ENCODE peak calls at places on chromosomes 1 and 21, in nine cellular contexts. O, I, B, L, U, V, X, N and Z are unnamed samples. For H3K27me3, the result is how much of the 10 kb centered on the place peaks cover.

GRCh38 chr1:163263818-163264217 is 57.9 kb upstream of the NUF2 start:
- DNase-seq in I (no peak), B (no peak), V (no peak), N (no peak), L (no peak), U (no peak), X (no peak), O (no peak), Z (no peak)

GRCh38 chr1:97143236-97143882 is 421.8 kb downstream of the PTBP2 start:
- DNase-seq in U (no peak), L (no peak), V (no peak), X (no peak), O (no peak), B (no peak), N (no peak), I (no peak), Z (no peak)

GRCh38 chr1:117579221-117579906 is 26.5 kb upstream of the TENT5C start:
- DNase-seq in B (no peak), U (no peak), O (no peak), V (no peak), N (no peak), I (no peak), L (no peak), X (no peak), Z (no peak)

GRCh38 chr1:7000720-7001119 is 215.5 kb downstream of the CAMTA1 start:
- DNase-seq in B (no peak), X (peak), U (no peak), N (no peak), O (no peak), I (no peak), V (no peak), L (no peak), Z (no peak)

GRCh38 chr1:233566886-233567285 is 47.0 kb upstream of the KCNK1 start:
- DNase-seq in B (no peak), X (no peak), N (no peak), I (no peak), O (no peak), U (no peak), L (no peak), V (no peak), Z (no peak)

GRCh38 chr1:48030696-48031365 is 33.6 kb upstream of the TRABD2B start:
- DNase-seq in X (no peak), L (no peak), U (no peak), B (no peak), N (no peak), O (no peak), I (no peak), V (no peak), Z (no peak)

GRCh38 chr21:26884436-26884835 is 39.2 kb upstream of the ADAMTS1 start:
- DNase-seq in B (no peak), V (no peak), X (no peak), N (no peak), I (no peak), U (no peak), O (no peak), L (no peak), Z (no peak)

GRCh38 chr21:19461481-19462205 is 1058.1 kb upstream of the TMPRSS15 start:
- DNase-seq in V (no peak), U (no peak), L (no peak), X (no peak), N (peak), B (no peak), O (no peak), I (no peak), Z (no peak)

GRCh38 chr1:63915121-63915520 is 141.3 kb downstream of the ROR1 start:
- DNase-seq in U (no peak), I (no peak), X (no peak), B (peak), V (no peak), O (peak), N (no peak), L (no peak), Z (no peak)

GRCh38 chr1:28148880-28149195 is 27.7 kb downstream of the PTAFR start:
- DNase-seq in V (no peak), N (peak), U (no peak), B (no peak), O (no peak), X (no peak), I (no peak), L (no peak), Z (no peak)

GRCh38 chr1:171718848-171719247 is 23.0 kb downstream of the VAMP4 start:
- DNase-seq in L (no peak), I (no peak), X (no peak), O (no peak), B (no peak), N (no peak), V (no peak), U (no peak), Z (no peak)

GRCh38 chr1:43618521-43619313 is 31.2 kb upstream of the KDM4A start:
- DNase-seq in O (no peak), N (no peak), L (no peak), V (no peak), B (no peak), X (no peak), U (no peak), I (no peak), Z (no peak)

GRCh38 chr1:224106568-224107281 is 7.2 kb upstream of the FBXO28 start:
- DNase-seq in O (peak), L (peak), B (peak), I (peak), N (peak), V (peak), U (no peak), X (no peak), Z (peak)

GRCh38 chr1:30791853-30792252 is 34.3 kb upstream of the LAPTM5 start:
- DNase-seq in N (no peak), O (no peak), I (no peak), L (no peak), V (no peak), B (no peak), X (no peak), U (no peak), Z (no peak)

GRCh38 chr1:101996830-101997485 is at the start of gene OLFM3:
- DNase-seq in B (peak), U (no peak), O (peak), N (no peak), X (no peak), V (no peak), L (no peak), I (no peak), Z (no peak)

GRCh38 chr1:2499260-2499659 is 23.2 kb downstream of the PLCH2 start:
- DNase-seq in O (no peak), X (no peak), I (no peak), V (no peak), L (no peak), N (no peak), B (no peak), U (no peak), Z (no peak)

GRCh38 chr1:2501041-2501819 is 25.1 kb downstream of the PLCH2 start:
- DNase-seq in L (no peak), I (no peak), X (no peak), B (no peak), N (no peak), U (no peak), O (no peak), V (no peak), Z (no peak)

GRCh38 chr1:2498648-2499047 is 22.6 kb downstream of the PLCH2 start:
- DNase-seq in N (no peak), O (no peak), X (no peak), I (no peak), L (no peak), V (no peak), B (no peak), U (no peak), Z (no peak)

GRCh38 chr1:2501820-2502119 is 24.6 kb downstream of the PANK4 start:
- DNase-seq in U (no peak), X (no peak), L (no peak), B (no peak), I (no peak), N (no peak), O (no peak), V (no peak), Z (no peak)

DNA sequence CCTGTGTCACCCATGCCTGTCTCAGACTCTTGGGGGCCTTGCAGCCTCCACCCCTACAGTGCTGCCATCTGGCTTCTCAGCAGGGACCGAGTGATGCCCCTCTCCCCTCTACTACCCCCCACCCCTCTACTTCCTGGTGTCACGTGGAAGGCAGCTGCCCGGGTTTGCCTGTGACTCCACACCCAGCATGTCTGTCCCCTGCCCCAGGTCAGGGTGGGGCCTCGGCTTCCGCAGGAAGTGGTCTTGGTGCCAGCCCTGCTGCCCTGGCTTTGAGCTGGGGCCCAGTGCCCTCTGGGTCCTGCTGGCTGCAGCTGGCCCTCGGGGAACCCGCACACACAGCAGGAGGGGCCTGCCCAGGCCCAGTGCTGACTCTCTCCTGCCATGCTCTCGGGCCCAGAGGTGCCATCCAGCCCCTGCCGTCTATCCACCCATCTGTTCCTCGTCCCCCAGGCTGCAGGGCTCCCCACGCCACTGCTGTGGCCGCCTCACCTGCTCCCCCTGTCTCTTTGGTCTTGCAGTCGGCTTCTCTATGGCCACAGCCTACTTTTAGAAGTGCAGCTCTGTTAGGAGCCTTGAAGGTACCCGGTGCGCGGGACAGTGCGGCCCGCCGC is 24.0 kb downstream of the PLCH2 start:
- DNase-seq in I (no peak), L (no peak), V (no peak), U (no peak), B (no peak), N (no peak), O (peak), X (no peak), Z (no peak)
- H3K27me3 ChIP-seq in I (under half), L (half or more), V (under half), U (half or more), B (under half), N (half or more), O (under half), X (under half), Z (under half)

GRCh38 chr1:228058981-228059535 is 23.4 kb upstream of the ARF1 start:
- DNase-seq in V (no peak), N (no peak), B (no peak), I (no peak), X (no peak), U (peak), L (no peak), O (no peak), Z (no peak)

GRCh38 chr1:228061411-228062084 is 21.0 kb upstream of the ARF1 start:
- DNase-seq in B (no peak), I (no peak), X (no peak), L (peak), O (no peak), U (peak), V (no peak), N (no peak), Z (no peak)

GRCh38 chr1:228060458-228061190 is 21.9 kb upstream of the ARF1 start:
- DNase-seq in U (peak), B (no peak), N (no peak), V (no peak), O (peak), L (peak), X (no peak), I (peak), Z (peak)

GRCh38 chr1:228059536-228060457 is 22.7 kb upstream of the ARF1 start:
- DNase-seq in V (peak), B (no peak), L (peak), O (peak), N (peak), X (no peak), I (peak), U (peak), Z (peak)

DNA sequence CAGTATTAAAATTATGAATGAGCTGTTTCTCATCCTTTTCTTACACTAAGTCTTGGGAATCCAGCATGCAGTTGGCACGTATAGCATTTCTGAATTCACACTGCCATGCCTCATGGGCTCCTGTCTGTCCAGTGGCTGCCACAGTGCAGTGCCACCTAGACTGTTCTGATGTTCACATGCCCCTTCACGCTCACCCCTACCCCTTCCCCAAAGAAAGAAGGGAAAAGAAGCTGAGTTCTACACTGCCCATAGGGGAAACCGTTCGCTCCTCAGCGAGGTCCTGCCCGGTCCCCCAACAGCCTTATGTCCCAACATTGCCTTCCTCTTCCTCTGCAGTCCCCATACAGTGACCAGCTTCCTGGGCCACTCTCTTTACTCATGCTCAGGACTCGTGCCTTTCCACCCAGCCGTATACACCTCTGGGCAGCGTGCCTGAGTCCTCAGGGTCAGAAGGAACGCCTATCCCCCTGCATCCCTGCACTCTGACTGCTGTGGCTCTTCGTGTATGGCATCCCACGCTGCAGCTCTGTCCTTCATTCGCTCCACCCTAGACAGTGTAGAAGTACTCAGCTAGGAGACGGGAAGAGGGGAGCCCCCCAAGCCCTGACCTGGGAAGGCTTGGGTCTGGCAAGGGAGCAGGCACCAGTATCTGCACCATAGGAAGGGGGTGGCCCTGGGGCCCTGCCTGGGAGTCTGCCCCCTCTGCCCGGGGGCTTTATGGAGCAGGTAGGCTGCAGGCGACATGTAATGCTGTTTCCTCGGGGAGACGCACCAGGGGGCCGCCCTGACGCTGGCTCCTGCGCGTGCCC is 24.1 kb upstream of the ARF1 start:
- DNase-seq in B (no peak), X (no peak), O (no peak), U (no peak), V (no peak), L (peak), I (peak), N (no peak), Z (no peak)
- H3K4me3 ChIP-seq in B (no peak), X (no peak), O (no peak), U (no peak), V (no peak), L (peak), I (peak), N (no peak), Z (peak)

GRCh38 chr1:181485276-181486097 is 2.2 kb downstream of the CACNA1E start:
- DNase-seq in I (no peak), B (no peak), O (peak), U (no peak), L (no peak), N (no peak), V (no peak), X (peak), Z (no peak)

GRCh38 chr1:181483084-181483559 is at the start of gene CACNA1E:
- DNase-seq in I (no peak), B (no peak), V (no peak), L (no peak), N (no peak), X (no peak), O (no peak), U (no peak), Z (no peak)

GRCh38 chr1:181482001-181482430 is 1.3 kb upstream of the CACNA1E start:
- DNase-seq in L (no peak), O (no peak), U (no peak), I (no peak), X (no peak), V (no peak), N (no peak), B (no peak), Z (no peak)

GRCh38 chr1:181483561-181484291 is 409 bp downstream of the CACNA1E start:
- DNase-seq in X (no peak), V (no peak), U (no peak), I (no peak), B (no peak), L (no peak), O (no peak), N (no peak), Z (no peak)

GRCh38 chr1:181482521-181483083 is 715 bp upstream of the CACNA1E start:
- DNase-seq in U (no peak), N (peak), L (peak), X (no peak), V (peak), I (peak), O (peak), B (no peak), Z (peak)
- TF ChIP-seq POLR2AphosphoS5 in U (no peak), N (no peak), L (no peak), X (no peak), V (no peak), I (no peak), O (no peak), B (no peak), Z (no peak)

GRCh38 chr1:160084771-160085321 is 3.5 kb downstream of the KCNJ9 start:
- DNase-seq in L (no peak), B (no peak), I (no peak), N (no peak), X (no peak), U (no peak), O (no peak), V (no peak), Z (no peak)
- H3K27me3 ChIP-seq in L (half or more), B (under half), I (under half), N (under half), X (under half), U (under half), O (under half), V (under half), Z (under half)

DNA sequence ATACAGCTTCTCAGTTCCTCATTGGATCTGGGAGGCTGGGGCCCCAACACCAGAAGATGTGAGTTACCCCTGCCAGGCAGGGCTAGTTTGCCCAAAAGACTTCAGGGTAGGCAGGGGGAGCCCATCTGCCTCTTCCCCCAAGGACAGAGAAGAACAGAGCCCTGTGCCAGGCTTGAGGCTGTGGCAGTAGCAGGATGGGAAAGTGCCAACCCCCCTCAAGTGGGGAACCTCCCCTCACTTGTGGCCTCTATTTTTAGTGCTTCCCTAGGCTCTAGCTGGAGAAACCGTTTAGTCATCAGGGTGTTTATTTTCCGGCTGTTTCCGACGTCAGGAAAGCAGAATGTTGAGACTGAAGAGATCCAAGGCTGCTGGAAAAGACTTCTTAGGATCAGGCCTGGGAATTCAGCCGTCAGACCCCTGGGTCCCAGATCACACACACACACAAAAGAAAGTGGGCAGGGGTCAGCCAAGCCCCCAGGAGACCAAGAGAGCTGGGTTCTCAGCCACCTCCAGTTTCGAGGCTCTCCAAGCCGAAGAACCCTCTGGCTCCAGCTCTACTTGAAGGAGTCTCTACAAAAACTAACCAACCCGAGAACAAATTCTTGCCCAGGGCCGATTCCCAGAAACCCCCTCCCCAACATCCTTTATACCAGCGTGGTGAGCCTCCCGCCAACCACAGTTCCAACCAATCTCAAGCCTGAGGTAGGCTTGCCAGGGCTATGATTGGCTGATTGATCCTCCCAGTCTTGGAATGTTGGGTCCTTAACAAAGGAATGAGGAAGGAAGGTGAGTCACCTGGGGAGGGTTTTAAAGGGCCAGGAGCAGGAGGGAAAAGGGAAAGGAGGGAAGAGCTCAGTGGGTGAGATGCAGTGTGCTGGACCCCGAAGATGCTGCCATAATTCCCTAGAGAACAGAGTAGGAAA is 2.4 kb upstream of the MEF2D start:
- DNase-seq in I (peak), V (peak), O (no peak), N (peak), X (no peak), U (peak), B (no peak), L (peak), Z (peak)
- H3K4me3 ChIP-seq in I (peak), V (no peak), O (peak), N (no peak), X (no peak), U (peak), B (no peak), L (peak), Z (no peak)